ENCODE peak calls at places on chromosome 9, in eight cellular contexts. C, J, B, G, V, U, O and P are unnamed samples.
A peak's percentile ranks its signal among the peaks of the same experiment; 100 is the strongest.

GRCh38 chr9:126965541-126966428 is 51.2 kb downstream of the RALGPS1 start:
- DNase-seq in B (no peak), C (peak; percentile 55), J (peak; percentile 18), V (peak; percentile 74), G (peak; percentile 73), U (peak; percentile 77), O (peak; percentile 82), P (no peak)

GRCh38 chr9:80787636-80788035 is 901.7 kb downstream of the TLE1 start:
- DNase-seq in J (no peak), B (no peak), G (no peak), O (no peak), V (no peak), U (no peak), C (peak; percentile 60), P (no peak)

GRCh38 chr9:135790356-135790755 is 88.4 kb downstream of the KCNT1 start:
- DNase-seq in J (no peak), O (no peak), B (no peak), C (no peak), G (no peak), V (no peak), U (no peak), P (no peak)

GRCh38 chr9:2466703-2467102 is 154.9 kb upstream of the VLDLR start:
- DNase-seq in G (no peak), V (no peak), B (no peak), J (no peak), O (no peak), C (peak; percentile 5), U (no peak), P (no peak)

GRCh38 chr9:83013261-83013610 is 49.7 kb downstream of the RASEF start:
- DNase-seq in J (peak; percentile 78), U (peak; percentile 39), O (no peak), B (no peak), C (no peak), G (peak; percentile 34), V (peak; percentile 28), P (no peak)

GRCh38 chr9:1939926-1940368 is 75.2 kb upstream of the SMARCA2 start:
- DNase-seq in J (no peak), U (peak; percentile 16), C (peak; percentile 32), B (no peak), O (peak; percentile 10), V (peak; percentile 84), G (peak; percentile 82), P (no peak)

GRCh38 chr9:23635276-23635675 is 190.8 kb downstream of the ELAVL2 start:
- DNase-seq in J (peak; percentile 18), B (no peak), O (no peak), U (no peak), C (no peak), G (no peak), V (no peak), P (no peak)

GRCh38 chr9:119004618-119004990 is 364.6 kb downstream of the BRINP1 start:
- DNase-seq in J (peak; percentile 86), O (no peak), B (no peak), U (peak; percentile 11), C (no peak), G (no peak), V (no peak), P (no peak)

GRCh38 chr9:101527066-101527465 is 6.6 kb upstream of the RNF20 start:
- DNase-seq in J (peak; percentile 34), C (peak; percentile 21), G (no peak), V (no peak), O (no peak), U (no peak), B (no peak), P (no peak)

GRCh38 chr9:3205421-3206095 is 320.2 kb downstream of the RFX3 start:
- DNase-seq in B (no peak), G (no peak), O (no peak), U (no peak), J (no peak), V (no peak), C (no peak), P (no peak)

GRCh38 chr9:135001526-135001925 is 83.8 kb upstream of the FCN1 start:
- DNase-seq in O (no peak), G (no peak), B (no peak), U (no peak), V (no peak), C (no peak), J (no peak), P (no peak)

GRCh38 chr9:134299883-134300282 is 26.4 kb upstream of the RXRA start:
- DNase-seq in J (no peak), O (no peak), V (no peak), B (no peak), U (no peak), G (no peak), C (no peak), P (peak; percentile 41)

GRCh38 chr9:112970939-112971338 is 41.1 kb downstream of the ZNF883 start:
- DNase-seq in B (no peak), U (peak; percentile 2), C (peak; percentile 27), V (peak; percentile 38), J (no peak), G (no peak), O (no peak), P (no peak)

GRCh38 chr9:127883959-127884358 is 6.5 kb upstream of the AK1 start:
- DNase-seq in G (no peak), C (no peak), U (no peak), J (no peak), V (no peak), O (no peak), B (no peak), P (no peak)

GRCh38 chr9:5629312-5630037 is 568 bp downstream of the RIC1 start:
- DNase-seq in C (peak; percentile 4), U (peak; percentile 33), O (peak; percentile 59), J (no peak), V (peak; percentile 45), G (peak; percentile 96), B (no peak), P (no peak)
- H2AFZ ChIP-seq in C (peak overlapping the region; percentile 80), U (no peak overlapping the region), O (peak overlapping the region; percentile 75), J (peak overlapping the region; percentile 59), V (peak overlapping the region; percentile 29), G (no peak overlapping the region), B (peak overlapping the region; percentile 43), P (peak overlapping the region; percentile 96)

DNA sequence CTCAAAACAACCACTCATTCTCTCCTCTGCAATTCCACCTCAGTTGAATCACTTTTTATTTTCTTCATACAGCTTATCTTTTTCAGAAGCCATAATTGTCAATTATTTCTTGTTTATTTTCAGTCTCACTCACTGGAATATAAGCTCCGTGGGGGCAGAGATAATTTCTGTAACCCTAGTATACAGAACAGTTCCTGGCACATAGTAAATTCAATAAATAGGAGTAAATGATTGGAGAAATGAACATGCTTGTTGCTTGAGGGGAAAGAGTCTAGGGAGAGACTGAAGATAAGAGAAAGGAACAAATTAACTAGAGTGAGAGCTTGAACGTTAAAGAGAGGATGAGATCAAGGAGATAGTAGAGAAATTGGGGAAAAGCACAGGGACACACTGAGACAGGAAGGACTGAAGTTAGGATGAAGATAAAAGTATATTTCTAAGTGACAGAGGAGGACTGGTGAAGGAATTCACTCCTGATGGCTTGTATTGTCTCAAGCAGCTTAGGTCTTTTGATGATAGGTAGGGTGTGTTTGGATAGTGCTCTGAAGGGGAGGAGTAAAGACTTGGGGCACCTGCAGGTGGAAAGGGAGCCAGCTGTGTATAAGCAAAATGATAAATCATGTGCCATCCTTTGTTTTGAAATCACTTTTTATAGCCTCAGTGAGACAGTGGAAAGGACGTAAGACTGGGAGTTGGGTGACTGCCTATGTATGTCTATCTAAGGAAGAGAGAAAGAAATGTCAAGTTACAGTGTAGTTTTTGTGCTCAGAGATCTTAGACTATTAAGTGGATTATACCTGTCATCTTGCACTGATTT is 2.2 kb downstream of the NAA35 start:
- DNase-seq in U (no peak), J (no peak), G (no peak), B (no peak), C (no peak), O (no peak), V (no peak), P (no peak)
- H3K79me2 ChIP-seq in U (peaks cover 59% of the 10 kb centered on the region), J (peaks cover 70% of the 10 kb centered on the region), G (peaks cover 71% of the 10 kb centered on the region), B (peaks cover 70% of the 10 kb centered on the region), C (peaks cover 71% of the 10 kb centered on the region), O (peaks cover 64% of the 10 kb centered on the region), V (peaks cover 67% of the 10 kb centered on the region), P (peaks cover 70% of the 10 kb centered on the region)

DNA sequence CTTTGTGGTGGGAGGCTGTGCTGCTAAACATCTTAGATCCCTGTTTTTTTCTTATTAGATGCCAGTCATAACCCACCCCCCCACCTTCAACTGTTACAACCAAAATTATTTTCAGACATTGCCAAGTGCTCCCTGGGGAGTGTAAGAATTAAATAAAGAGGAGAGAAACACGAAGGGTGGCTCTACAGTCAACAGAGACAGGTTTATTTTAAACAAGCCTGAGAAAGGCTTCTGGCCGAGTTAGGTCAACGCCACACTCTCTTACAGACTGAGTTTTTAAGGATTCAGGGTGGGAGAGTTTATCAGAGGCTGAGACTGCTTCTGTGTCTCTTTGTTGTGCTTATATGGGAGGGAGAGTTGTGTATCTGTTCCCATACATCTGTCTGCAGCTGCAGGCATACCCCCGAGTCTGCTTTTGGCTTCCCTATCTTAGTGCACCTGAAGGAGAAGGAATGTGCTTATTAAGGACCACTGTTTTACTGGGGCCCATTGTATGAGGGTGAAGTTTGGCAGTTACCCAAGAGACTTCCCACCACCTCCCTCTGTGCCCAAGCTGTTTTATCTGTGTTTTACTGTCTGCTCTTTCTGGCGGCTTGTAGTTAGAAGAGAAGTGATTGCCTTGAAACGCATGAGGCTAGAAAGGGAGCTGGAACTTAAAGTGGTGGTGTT is 11.4 kb upstream of the GDA start:
- DNase-seq in V (no peak), B (no peak), O (no peak), J (no peak), U (no peak), G (no peak), C (no peak), P (no peak)
- H2AFZ ChIP-seq in V (no peak overlapping the region), B (no peak overlapping the region), O (no peak overlapping the region), J (no peak overlapping the region), U (no peak overlapping the region), G (no peak overlapping the region), C (no peak overlapping the region), P (no peak overlapping the region)

GRCh38 chr9:37255187-37255586 is 134.8 kb downstream of the ZCCHC7 start:
- DNase-seq in O (no peak), U (no peak), J (no peak), V (no peak), G (no peak), B (no peak), C (no peak), P (no peak)

GRCh38 chr9:37246825-37247224 is 126.5 kb downstream of the ZCCHC7 start:
- DNase-seq in G (no peak), B (no peak), J (no peak), U (no peak), O (no peak), V (no peak), C (no peak), P (no peak)

GRCh38 chr9:37253377-37253937 is 133.1 kb downstream of the ZCCHC7 start:
- DNase-seq in O (no peak), U (no peak), G (no peak), C (no peak), B (no peak), V (no peak), J (no peak), P (no peak)

GRCh38 chr9:37248651-37249163 is 128.3 kb downstream of the ZCCHC7 start:
- DNase-seq in C (no peak), V (no peak), J (peak; percentile 16), B (no peak), G (no peak), U (no peak), O (no peak), P (no peak)

DNA sequence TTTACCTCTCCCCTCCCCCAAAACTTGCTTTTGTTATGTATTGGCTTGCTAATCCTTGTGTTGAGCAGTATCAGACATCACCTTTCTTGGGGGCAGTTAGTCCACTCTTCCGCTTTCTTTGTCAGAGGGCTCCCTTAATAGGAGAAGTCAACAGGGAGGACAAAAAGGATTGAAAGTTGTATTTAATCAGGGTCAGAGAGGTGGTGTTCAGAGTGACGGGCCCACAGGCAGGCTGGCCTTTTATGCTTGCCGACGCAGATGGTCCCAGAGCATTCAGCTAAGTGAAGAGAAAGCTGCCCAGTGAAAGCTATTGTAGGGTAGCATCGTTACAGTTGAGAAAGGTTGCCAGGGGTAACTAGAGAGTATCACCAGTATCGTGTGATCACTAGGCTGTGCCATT is 131.1 kb downstream of the ZCCHC7 start:
- DNase-seq in O (no peak), J (no peak), B (no peak), G (no peak), C (no peak), V (peak; percentile 92), U (no peak), P (no peak)
- H3K79me2 ChIP-seq in O (no peaks in the 10 kb centered on the region), J (no peaks in the 10 kb centered on the region), B (no peaks in the 10 kb centered on the region), G (peaks cover 87% of the 10 kb centered on the region), C (no peaks in the 10 kb centered on the region), V (peaks cover 12% of the 10 kb centered on the region), U (no peaks in the 10 kb centered on the region), P (no peaks in the 10 kb centered on the region)